ENCODE peak calls at places on chromosomes 11 and 22, in five cellular contexts. L is A673, E is heart right ventricle, H is PC-9, X is stomach. C is an unnamed sample. For H3K4me1, the result is how much of the 10 kb centered on the place peaks cover.

GRCh38 chr11:104772806-104773241 is 125.4 kb downstream of the CASP12 start:
- DNase-seq in L (peak), E (no peak), H (no peak), X (no peak), C (no peak)

GRCh38 chr22:36208934-36209333 is 7.3 kb upstream of the APOL4 start:
- DNase-seq in L (no peak), E (no peak), H (no peak), X (no peak), C (no peak)

GRCh38 chr11:36404831-36405230 is 105.2 kb downstream of the TRAF6 start:
- DNase-seq in L (no peak), E (no peak), H (no peak), X (no peak), C (no peak)

GRCh38 chr22:41919357-41920224 is 4.7 kb upstream of the SHISA8 start:
- DNase-seq in L (peak), E (peak), H (peak), X (peak), C (peak)

GRCh38 chr11:48093795-48094642 is 113.7 kb downstream of the PTPRJ start:
- DNase-seq in L (peak), E (no peak), H (no peak), X (no peak), C (no peak)

GRCh38 chr22:50183141-50183971 is 2.4 kb upstream of the TRABD start:
- DNase-seq in L (no peak), E (no peak), H (no peak), X (no peak), C (no peak)

GRCh38 chr11:72683782-72684200 is 9.6 kb upstream of the PDE2A start:
- DNase-seq in L (peak), E (peak), H (peak), X (peak), C (peak)

GRCh38 chr11:48081151-48082010 is 101.0 kb downstream of the PTPRJ start:
- DNase-seq in L (no peak), E (peak), H (peak), X (no peak), C (peak)

GRCh38 chr11:611001-611996 is 4.5 kb downstream of the IRF7 start:
- DNase-seq in L (no peak), E (no peak), H (no peak), X (no peak), C (no peak)

GRCh38 chr11:47189100-47189834 is 3.0 kb upstream of the PACSIN3 start:
- DNase-seq in L (peak), E (no peak), H (peak), X (no peak), C (peak)

GRCh38 chr22:41935015-41935908 is 8.7 kb upstream of the TNFRSF13C start:
- DNase-seq in L (no peak), E (peak), H (no peak), X (no peak), C (no peak)

GRCh38 chr11:44308923-44309482 is 936 bp downstream of the ALX4 start:
- DNase-seq in L (no peak), E (no peak), H (no peak), X (no peak), C (no peak)

GRCh38 chr11:19970944-19971343 is 189.3 kb downstream of the DBX1 start:
- DNase-seq in L (no peak), E (no peak), H (no peak), X (no peak), C (no peak)

GRCh38 chr11:46047520-46047919 is 73.7 kb downstream of the PHF21A start:
- DNase-seq in L (peak), E (no peak), H (no peak), X (no peak), C (no peak)

GRCh38 chr11:65125197-65126056 is 3.3 kb downstream of the MRPL49 start:
- DNase-seq in L (no peak), E (no peak), H (no peak), X (no peak), C (no peak)

GRCh38 chr11:111000400-111001090 is 245.0 kb upstream of the POU2AF2 start:
- DNase-seq in L (no peak), E (no peak), H (no peak), X (no peak), C (no peak)

GRCh38 chr11:11909727-11910126 is 68.0 kb downstream of the USP47 start:
- DNase-seq in L (no peak), E (no peak), H (no peak), X (no peak), C (no peak)

GRCh38 chr11:11913395-11913794 is 71.6 kb downstream of the USP47 start:
- DNase-seq in L (no peak), E (no peak), H (no peak), X (no peak), C (no peak)

GRCh38 chr11:11915625-11916024 is 73.9 kb downstream of the USP47 start:
- DNase-seq in L (no peak), E (no peak), H (no peak), X (no peak), C (no peak)

DNA sequence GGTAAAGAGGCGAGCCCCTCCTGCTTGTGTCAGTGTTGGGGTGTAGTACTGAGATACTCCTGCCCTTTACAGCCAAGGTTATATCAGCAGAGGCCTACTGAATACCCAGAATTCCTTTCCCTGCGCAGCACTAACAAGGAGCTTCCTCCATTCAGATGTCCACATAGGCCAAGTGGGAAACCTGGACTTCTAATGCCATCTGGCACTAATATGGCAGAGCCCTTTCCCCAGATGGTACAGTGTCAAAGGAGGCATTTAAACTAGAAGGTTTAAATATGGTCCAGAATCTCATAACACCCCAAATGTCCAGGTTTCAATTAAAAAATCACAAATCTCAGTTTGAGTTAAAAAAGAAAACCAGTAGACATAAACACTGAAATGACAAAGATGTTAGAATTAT is 68.8 kb downstream of the USP47 start:
- DNase-seq in L (no peak), E (no peak), H (no peak), X (no peak), C (no peak)
- H3K27ac ChIP-seq in L (no peak), E (no peak), H (no peak), X (no peak), C (no peak)

GRCh38 chr11:59756496-59756840 is 1.3 kb downstream of the STX3 start:
- DNase-seq in L (no peak), E (no peak), H (no peak), X (no peak), C (no peak)

GRCh38 chr11:59755701-59756495 is 722 bp downstream of the STX3 start:
- DNase-seq in L (peak), E (peak), H (peak), X (peak), C (peak)

GRCh38 chr11:59754859-59755700 is at the start of gene STX3:
- DNase-seq in L (peak), E (peak), H (peak), X (peak), C (peak)

GRCh38 chr11:59753650-59754493 is 1.3 kb upstream of the STX3 start:
- DNase-seq in L (peak), E (peak), H (peak), X (peak), C (peak)

GRCh38 chr11:59754494-59754858 is 700 bp upstream of the STX3 start:
- DNase-seq in L (peak), E (no peak), H (peak), X (no peak), C (no peak)
- H3K4me1 ChIP-seq in L (under half), E (under half), H (under half), X (half or more), C (under half)

GRCh38 chr11:86360775-86361395 is 13.8 kb upstream of the CCDC81 start:
- DNase-seq in L (peak), E (no peak), H (no peak), X (no peak), C (no peak)
- TF ChIP-seq CTCF in L (peak), E (no peak), H (peak), X (no peak), C (no peak)

DNA sequence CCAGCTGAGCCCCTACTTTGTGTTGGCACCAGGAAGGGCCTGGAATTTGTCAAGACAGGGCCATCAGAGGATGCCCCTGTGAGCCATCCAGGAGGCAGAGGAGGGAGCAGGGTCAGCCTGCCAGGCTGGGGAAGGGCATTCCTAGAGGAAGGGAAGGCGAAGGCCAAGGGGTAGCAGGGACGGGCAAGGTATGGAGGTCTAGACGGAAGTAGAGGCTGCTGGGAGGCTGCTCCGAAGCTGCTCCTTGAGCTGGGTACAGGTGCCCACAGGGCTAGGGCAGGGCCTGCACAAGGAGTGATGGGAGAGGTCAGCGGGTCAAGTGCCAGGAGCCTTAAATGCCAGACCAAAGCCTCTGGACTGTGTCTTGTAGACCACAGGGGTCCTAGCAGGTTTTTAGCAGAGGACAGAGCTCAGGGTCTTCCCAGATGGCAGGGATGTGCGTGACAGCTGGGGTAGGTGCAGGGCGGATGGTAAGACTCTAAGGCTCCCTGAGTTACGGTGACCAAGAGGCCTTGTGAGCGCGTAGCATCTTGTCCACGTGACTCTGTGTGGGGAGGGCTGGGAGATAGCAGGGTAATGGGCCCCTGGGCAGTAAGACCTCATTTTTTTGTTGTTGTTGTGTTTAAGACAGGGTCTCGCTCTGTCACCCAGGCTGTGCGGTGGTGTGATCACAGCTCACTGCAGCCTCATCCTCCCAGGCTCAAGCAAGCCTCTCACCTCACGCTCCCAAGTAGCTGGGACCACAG is 31.7 kb upstream of the CSNK1E start:
- DNase-seq in L (no peak), E (no peak), H (no peak), X (peak), C (no peak)
- H3K27ac ChIP-seq in L (no peak), E (no peak), H (no peak), X (no peak), C (no peak)

GRCh38 chr11:91326280-91326679 is 898.3 kb upstream of the FAT3 start:
- DNase-seq in L (no peak), E (no peak), H (no peak), X (no peak), C (no peak)

GRCh38 chr11:91326751-91327150 is 897.9 kb upstream of the FAT3 start:
- DNase-seq in L (no peak), E (no peak), H (no peak), X (no peak), C (no peak)
- H3K4me1 ChIP-seq in L (under half), E (under half), H (under half), X (under half), C (under half)

GRCh38 chr11:102566112-102566511 is 35.6 kb upstream of the MMP7 start:
- DNase-seq in L (no peak), E (no peak), H (no peak), X (no peak), C (no peak)
- TF ChIP-seq CTCF in L (no peak), E (no peak), H (no peak), X (no peak), C (no peak)

GRCh38 chr22:42946551-42947198 is 68.3 kb downstream of the PACSIN2 start:
- DNase-seq in L (no peak), E (no peak), H (no peak), X (no peak), C (no peak)
- H3K27ac ChIP-seq in L (no peak), E (peak), H (peak), X (peak), C (peak)

GRCh38 chr11:69065136-69065710 is 16.5 kb downstream of the TPCN2 start:
- DNase-seq in L (no peak), E (peak), H (no peak), X (no peak), C (no peak)

GRCh38 chr11:69062873-69063665 is 14.3 kb downstream of the TPCN2 start:
- DNase-seq in L (no peak), E (peak), H (no peak), X (no peak), C (no peak)

GRCh38 chr11:69064394-69064957 is 15.7 kb downstream of the TPCN2 start:
- DNase-seq in L (no peak), E (peak), H (no peak), X (no peak), C (no peak)

GRCh38 chr11:69062169-69062855 is 13.6 kb downstream of the TPCN2 start:
- DNase-seq in L (no peak), E (no peak), H (no peak), X (no peak), C (no peak)

GRCh38 chr11:69063671-69064260 is 15.0 kb downstream of the TPCN2 start:
- DNase-seq in L (no peak), E (no peak), H (no peak), X (no peak), C (no peak)
- H3K4me1 ChIP-seq in L (under half), E (under half), H (under half), X (under half), C (under half)

C was measured in lung.